ENCODE peak calls at places on chromosomes 11 and 22, in ten cellular contexts. M, W, X, C, R, Y, E, U, O and K are unnamed samples. For H3K36me3, the result is how much of the 10 kb centered on the place peaks cover.

GRCh38 chr11:27863637-27864036 is 163.4 kb upstream of the BDNF start:
- DNase-seq in M (no peak), W (no peak), X (no peak), C (no peak), R (no peak), Y (no peak), E (no peak), U (peak), O (no peak), K (no peak)

GRCh38 chr22:37237371-37238268 is 6.4 kb downstream of the RAC2 start:
- DNase-seq in M (no peak), W (no peak), X (no peak), C (no peak), R (no peak), Y (no peak), E (no peak), U (no peak), O (peak), K (peak)

GRCh38 chr11:83024270-83024854 is 47.3 kb downstream of the RAB30 start:
- DNase-seq in M (no peak), W (no peak), X (no peak), C (no peak), R (no peak), Y (no peak), E (no peak), U (no peak), O (no peak), K (no peak)

GRCh38 chr11:2898366-2899079 is 12.9 kb upstream of the CDKN1C start:
- DNase-seq in M (peak), W (no peak), X (peak), C (peak), R (peak), Y (peak), E (peak), U (no peak), O (no peak), K (peak)

GRCh38 chr11:120547301-120547700 is 35.8 kb downstream of the GRIK4 start:
- DNase-seq in M (no peak), W (no peak), X (no peak), C (no peak), R (no peak), Y (no peak), E (peak), U (no peak), O (no peak), K (no peak)

GRCh38 chr11:66857927-66858185 is 992 bp downstream of the LRFN4 start:
- DNase-seq in M (no peak), W (no peak), X (no peak), C (no peak), R (no peak), Y (no peak), E (no peak), U (peak), O (no peak), K (no peak)

GRCh38 chr11:60367009-60367408 is 11.3 kb upstream of the MS4A7 start:
- DNase-seq in M (no peak), W (no peak), X (no peak), C (no peak), R (no peak), Y (no peak), E (no peak), U (peak), O (no peak), K (no peak)

GRCh38 chr11:17762309-17762974 is 27.9 kb downstream of the KCNC1 start:
- DNase-seq in M (no peak), W (peak), X (no peak), C (no peak), R (no peak), Y (no peak), E (peak), U (no peak), O (no peak), K (no peak)

GRCh38 chr11:11493698-11494097 is 128.1 kb downstream of the GALNT18 start:
- DNase-seq in M (no peak), W (no peak), X (no peak), C (no peak), R (no peak), Y (no peak), E (no peak), U (no peak), O (no peak), K (no peak)

GRCh38 chr11:3840289-3840869 is 380 bp downstream of the RHOG start:
- DNase-seq in M (no peak), W (no peak), X (peak), C (no peak), R (no peak), Y (no peak), E (no peak), U (peak), O (no peak), K (peak)

GRCh38 chr22:27952091-27952490 is 33.0 kb upstream of the PITPNB start:
- DNase-seq in M (no peak), W (no peak), X (no peak), C (no peak), R (no peak), Y (peak), E (no peak), U (no peak), O (no peak), K (no peak)

GRCh38 chr11:70176940-70177689 is 26.0 kb upstream of the FADD start:
- DNase-seq in M (peak), W (peak), X (no peak), C (no peak), R (no peak), Y (no peak), E (no peak), U (peak), O (peak), K (peak)

GRCh38 chr11:8564526-8564925 is 29.5 kb downstream of the STK33 start:
- DNase-seq in M (no peak), W (no peak), X (no peak), C (no peak), R (no peak), Y (no peak), E (no peak), U (peak), O (no peak), K (no peak)

GRCh38 chr11:16154715-16155396 is 201.5 kb downstream of the SOX6 start:
- DNase-seq in M (peak), W (no peak), X (peak), C (no peak), R (no peak), Y (peak), E (peak), U (no peak), O (peak), K (no peak)

GRCh38 chr11:17063171-17064002 is 14.1 kb downstream of the RPS13 start:
- DNase-seq in M (peak), W (peak), X (peak), C (peak), R (peak), Y (no peak), E (peak), U (peak), O (peak), K (peak)

GRCh38 chr11:85756401-85757200 is 54.3 kb downstream of the SYTL2 start:
- DNase-seq in M (peak), W (no peak), X (no peak), C (no peak), R (no peak), Y (no peak), E (no peak), U (no peak), O (no peak), K (no peak)

GRCh38 chr22:22025320-22026156 is 43.0 kb upstream of the TOP3B start:
- DNase-seq in M (no peak), W (no peak), X (no peak), C (no peak), R (no peak), Y (no peak), E (no peak), U (no peak), O (no peak), K (no peak)

GRCh38 chr22:34111210-34111824 is 191.0 kb upstream of the LARGE1 start:
- DNase-seq in M (peak), W (no peak), X (no peak), C (no peak), R (no peak), Y (no peak), E (peak), U (peak), O (no peak), K (no peak)

GRCh38 chr11:102226702-102227101 is 90.6 kb upstream of the BIRC3 start:
- DNase-seq in M (no peak), W (no peak), X (no peak), C (no peak), R (no peak), Y (peak), E (peak), U (no peak), O (no peak), K (no peak)

GRCh38 chr11:83157755-83158473 is 983 bp downstream of the PCF11 start:
- DNase-seq in M (peak), W (no peak), X (peak), C (peak), R (peak), Y (no peak), E (peak), U (peak), O (peak), K (peak)

GRCh38 chr22:50583294-50583865 is 731 bp upstream of the CHKB start:
- DNase-seq in M (no peak), W (no peak), X (no peak), C (no peak), R (no peak), Y (no peak), E (no peak), U (peak), O (peak), K (peak)

GRCh38 chr22:20494978-20495860 is at the start of gene KLHL22:
- DNase-seq in M (peak), W (no peak), X (peak), C (no peak), R (peak), Y (no peak), E (peak), U (peak), O (no peak), K (peak)

GRCh38 chr11:76245720-76246119 is 39.4 kb upstream of the WNT11 start:
- DNase-seq in M (no peak), W (no peak), X (no peak), C (no peak), R (no peak), Y (no peak), E (no peak), U (no peak), O (no peak), K (peak)

GRCh38 chr11:101299210-101299609 is 169.6 kb upstream of the PGR start:
- DNase-seq in M (no peak), W (no peak), X (no peak), C (no peak), R (no peak), Y (no peak), E (no peak), U (no peak), O (no peak), K (no peak)

GRCh38 chr11:1260023-1260501 is 37.2 kb downstream of the MUC5B start:
- DNase-seq in M (peak), W (peak), X (no peak), C (no peak), R (no peak), Y (no peak), E (no peak), U (peak), O (peak), K (no peak)

GRCh38 chr11:6812391-6813005 is 13.0 kb upstream of the OR6A2 start:
- DNase-seq in M (no peak), W (peak), X (no peak), C (no peak), R (no peak), Y (no peak), E (peak), U (peak), O (peak), K (no peak)

GRCh38 chr22:24009227-24010017 is 1.7 kb upstream of the CABIN1 start:
- DNase-seq in M (no peak), W (no peak), X (no peak), C (no peak), R (no peak), Y (no peak), E (no peak), U (no peak), O (peak), K (no peak)

GRCh38 chr11:36594316-36594989 is at the start of gene IFTAP:
- DNase-seq in M (peak), W (peak), X (peak), C (no peak), R (peak), Y (peak), E (peak), U (peak), O (peak), K (peak)

GRCh38 chr11:110762596-110762995 is 50.4 kb upstream of the ARHGAP20 start:
- DNase-seq in M (no peak), W (no peak), X (no peak), C (no peak), R (no peak), Y (no peak), E (no peak), U (peak), O (no peak), K (no peak)

GRCh38 chr22:33529424-33530113 is 390.7 kb downstream of the LARGE1 start:
- DNase-seq in M (no peak), W (no peak), X (no peak), C (no peak), R (no peak), Y (no peak), E (no peak), U (no peak), O (no peak), K (no peak)

GRCh38 chr22:25417792-25418191 is 146.7 kb upstream of the GRK3 start:
- DNase-seq in M (no peak), W (no peak), X (no peak), C (no peak), R (no peak), Y (no peak), E (no peak), U (no peak), O (no peak), K (no peak)

GRCh38 chr22:50526849-50527801 is 1.7 kb upstream of the SCO2 start:
- DNase-seq in M (peak), W (no peak), X (peak), C (peak), R (peak), Y (no peak), E (no peak), U (peak), O (peak), K (peak)

GRCh38 chr22:39469326-39469680 is 12.5 kb downstream of the MGAT3 start:
- DNase-seq in M (no peak), W (no peak), X (no peak), C (no peak), R (no peak), Y (no peak), E (no peak), U (no peak), O (no peak), K (no peak)

GRCh38 chr11:2089536-2090165 is 49.5 kb downstream of the IGF2 start:
- DNase-seq in M (peak), W (peak), X (no peak), C (no peak), R (no peak), Y (no peak), E (peak), U (peak), O (no peak), K (peak)

GRCh38 chr11:44030276-44030932 is 17.4 kb upstream of the ACCSL start:
- DNase-seq in M (no peak), W (no peak), X (peak), C (peak), R (peak), Y (no peak), E (no peak), U (peak), O (no peak), K (no peak)

GRCh38 chr11:134993691-134994243 is 581.7 kb upstream of the B3GAT1 start:
- DNase-seq in M (no peak), W (no peak), X (no peak), C (no peak), R (no peak), Y (no peak), E (no peak), U (peak), O (no peak), K (no peak)

GRCh38 chr11:120740424-120740823 is 228.9 kb downstream of the GRIK4 start:
- DNase-seq in M (no peak), W (no peak), X (no peak), C (no peak), R (no peak), Y (no peak), E (no peak), U (no peak), O (no peak), K (no peak)

GRCh38 chr22:48070760-48071159 is 1308.3 kb downstream of the TBC1D22A start:
- DNase-seq in M (no peak), W (no peak), X (no peak), C (no peak), R (no peak), Y (no peak), E (no peak), U (peak), O (no peak), K (no peak)

GRCh38 chr22:48071828-48072227 is 1309.4 kb downstream of the TBC1D22A start:
- DNase-seq in M (no peak), W (no peak), X (no peak), C (no peak), R (no peak), Y (no peak), E (no peak), U (no peak), O (no peak), K (no peak)

GRCh38 chr22:48072777-48073176 is 1310.3 kb downstream of the TBC1D22A start:
- DNase-seq in M (no peak), W (no peak), X (no peak), C (no peak), R (no peak), Y (no peak), E (no peak), U (peak), O (no peak), K (no peak)

GRCh38 chr22:48070083-48070482 is 1307.6 kb downstream of the TBC1D22A start:
- DNase-seq in M (no peak), W (no peak), X (no peak), C (no peak), R (no peak), Y (no peak), E (no peak), U (no peak), O (no peak), K (no peak)

GRCh38 chr22:48071305-48071704 is 1308.9 kb downstream of the TBC1D22A start:
- DNase-seq in M (no peak), W (no peak), X (no peak), C (no peak), R (no peak), Y (no peak), E (no peak), U (no peak), O (no peak), K (no peak)
- H3K4me3 ChIP-seq in M (no peak), W (no peak), X (no peak), C (no peak), R (no peak), Y (no peak), E (no peak), U (no peak), O (no peak), K (no peak)

GRCh38 chr11:13635290-13635689 is 33.2 kb upstream of the FAR1 start:
- DNase-seq in M (no peak), W (no peak), X (no peak), C (no peak), R (no peak), Y (no peak), E (no peak), U (peak), O (no peak), K (no peak)

DNA sequence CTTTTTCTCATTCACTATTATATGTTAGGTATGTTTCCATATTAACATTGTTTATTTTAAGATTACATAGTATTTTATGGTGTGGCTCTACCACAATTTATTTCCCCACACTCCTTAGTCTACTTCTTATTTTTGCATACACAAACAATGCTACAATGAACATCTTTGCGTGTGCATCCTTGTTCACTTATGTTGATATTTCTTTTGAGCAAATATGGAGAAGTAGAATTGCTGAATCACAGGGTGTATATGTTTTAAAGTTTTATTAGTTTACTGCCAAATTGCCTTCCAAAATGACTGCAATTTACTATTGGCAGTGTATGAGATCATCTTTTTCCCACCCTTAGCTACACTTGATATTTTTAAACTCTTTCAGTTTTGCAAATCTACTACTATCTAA is 38.7 kb upstream of the FAR1 start:
- DNase-seq in M (no peak), W (no peak), X (no peak), C (no peak), R (no peak), Y (no peak), E (no peak), U (no peak), O (no peak), K (no peak)
- TF ChIP-seq CTCF in M (no peak), W (no peak), X (no peak), C (no peak), R (no peak), Y (no peak), E (no peak), U (no peak), O (no peak), K (no peak)

GRCh38 chr22:46351767-46352166 is 16.3 kb downstream of the TRMU start:
- DNase-seq in M (no peak), W (no peak), X (no peak), C (no peak), R (no peak), Y (no peak), E (no peak), U (no peak), O (no peak), K (peak)

GRCh38 chr22:46351131-46351735 is 15.7 kb downstream of the TRMU start:
- DNase-seq in M (no peak), W (no peak), X (no peak), C (no peak), R (no peak), Y (no peak), E (no peak), U (no peak), O (no peak), K (peak)

GRCh38 chr22:46350111-46350510 is 14.6 kb downstream of the TRMU start:
- DNase-seq in M (no peak), W (no peak), X (no peak), C (no peak), R (no peak), Y (no peak), E (no peak), U (no peak), O (no peak), K (no peak)

GRCh38 chr22:46349681-46350080 is 14.2 kb downstream of the TRMU start:
- DNase-seq in M (no peak), W (no peak), X (peak), C (no peak), R (no peak), Y (no peak), E (no peak), U (no peak), O (no peak), K (peak)

DNA sequence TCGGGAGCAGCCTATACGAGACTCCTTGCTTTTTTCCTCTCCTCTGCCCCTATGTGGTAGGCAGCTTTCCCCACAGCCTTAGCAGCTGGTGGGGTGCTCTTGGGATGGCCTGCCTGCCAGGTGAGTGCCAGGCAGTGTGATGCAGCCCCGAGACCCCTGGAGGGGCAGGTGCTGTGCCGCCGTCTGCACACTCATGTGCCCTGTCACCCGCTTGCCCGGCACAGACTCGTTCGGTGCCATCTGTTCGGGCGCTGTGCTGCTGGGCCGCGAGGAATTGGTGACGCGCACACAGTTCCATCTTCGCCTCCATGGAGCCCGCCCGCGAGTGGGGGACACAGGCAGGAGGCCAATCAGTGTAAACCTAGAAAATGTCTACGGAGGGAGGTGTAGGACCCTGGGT is 15.1 kb downstream of the TRMU start:
- DNase-seq in M (no peak), W (no peak), X (no peak), C (no peak), R (no peak), Y (no peak), E (no peak), U (no peak), O (no peak), K (peak)
- H3K36me3 ChIP-seq in M (half or more), W (half or more), X (under half), C (half or more), R (under half), Y (under half), E (under half), U (under half), O (under half), K (half or more)

GRCh38 chr11:58579192-58580129 is 598 bp downstream of the ZFP91 start:
- DNase-seq in M (peak), W (peak), X (peak), C (peak), R (peak), Y (no peak), E (peak), U (peak), O (peak), K (peak)

GRCh38 chr11:58578136-58578634 is 678 bp upstream of the ZFP91 start:
- DNase-seq in M (peak), W (peak), X (peak), C (peak), R (peak), Y (peak), E (peak), U (peak), O (peak), K (peak)

GRCh38 chr11:58578635-58579191 is at the start of gene ZFP91:
- DNase-seq in M (peak), W (peak), X (peak), C (peak), R (peak), Y (peak), E (peak), U (peak), O (peak), K (peak)

GRCh38 chr11:58582437-58582836 is 3.6 kb downstream of the ZFP91 start:
- DNase-seq in M (no peak), W (no peak), X (no peak), C (no peak), R (no peak), Y (no peak), E (no peak), U (no peak), O (no peak), K (no peak)

GRCh38 chr11:58580311-58580710 is 1.4 kb downstream of the ZFP91 start:
- DNase-seq in M (no peak), W (no peak), X (no peak), C (no peak), R (no peak), Y (no peak), E (no peak), U (no peak), O (no peak), K (no peak)
- H3K4me3 ChIP-seq in M (peak), W (peak), X (peak), C (peak), R (peak), Y (peak), E (peak), U (peak), O (peak), K (peak)